ENCODE peak calls at places on chromosome 16, in seven cellular contexts. E is A549, M is IMR-90, I is HepG2, Q is GM12878, G is H1, R is K562. X is an unnamed sample.

GRCh38 chr16:70688266-70688742 is 2.5 kb upstream of the MTSS2 start:
- DNase-seq in E (no peak), M (peak; percentile 59), I (no peak), Q (no peak), G (no peak), R (no peak), X (no peak)

GRCh38 chr16:76653390-76654026 is 376.3 kb downstream of the CNTNAP4 start:
- DNase-seq in E (peak; percentile 66), M (peak; percentile 28), I (peak; percentile 71), Q (peak; percentile 9), G (no peak), R (peak; percentile 8), X (no peak)

GRCh38 chr16:82586130-82586529 is 40.6 kb upstream of the CDH13 start:
- DNase-seq in E (no peak), M (no peak), I (no peak), Q (no peak), G (no peak), R (no peak), X (no peak)

GRCh38 chr16:57532251-57532625 is 4.1 kb downstream of the CCDC102A start:
- DNase-seq in E (no peak), M (no peak), I (no peak), Q (no peak), G (no peak), R (no peak), X (no peak)

GRCh38 chr16:58814348-58814801 is 80.3 kb upstream of the GOT2 start:
- DNase-seq in E (peak; percentile 58), M (peak; percentile 30), I (peak; percentile 16), Q (no peak), G (peak; percentile 13), R (peak; percentile 73), X (peak; percentile 7)

GRCh38 chr16:83113317-83113716 is 486.5 kb downstream of the CDH13 start:
- DNase-seq in E (peak; percentile 19), M (peak; percentile 31), I (peak; percentile 10), Q (no peak), G (no peak), R (no peak), X (no peak)

GRCh38 chr16:20363191-20363590 is 10.7 kb upstream of the UMOD start:
- DNase-seq in E (no peak), M (no peak), I (no peak), Q (no peak), G (no peak), R (no peak), X (no peak)

GRCh38 chr16:89189358-89190025 is 10.8 kb downstream of the SLC22A31 start:
- DNase-seq in E (no peak), M (no peak), I (no peak), Q (no peak), G (no peak), R (no peak), X (no peak)

GRCh38 chr16:72109300-72109699 is 15.7 kb downstream of the DHX38 start:
- DNase-seq in E (no peak), M (no peak), I (no peak), Q (no peak), G (no peak), R (no peak), X (no peak)

GRCh38 chr16:81275064-81275532 is 36.6 kb downstream of the BCO1 start:
- DNase-seq in E (no peak), M (no peak), I (no peak), Q (no peak), G (no peak), R (no peak), X (no peak)

GRCh38 chr16:4057439-4057877 is 58.8 kb downstream of the ADCY9 start:
- DNase-seq in E (no peak), M (no peak), I (no peak), Q (no peak), G (no peak), R (no peak), X (no peak)

GRCh38 chr16:10981697-10982216 is 37.4 kb downstream of the CLEC16A start:
- DNase-seq in E (peak; percentile 53), M (no peak), I (peak; percentile 45), Q (no peak), G (no peak), R (no peak), X (peak; percentile 42)

GRCh38 chr16:19210175-19210924 is 42.3 kb downstream of the SYT17 start:
- DNase-seq in E (peak; percentile 17), M (peak; percentile 63), I (no peak), Q (peak; percentile 79), G (no peak), R (no peak), X (peak; percentile 27)

GRCh38 chr16:79288046-79288445 is 312.5 kb downstream of the MAF start:
- DNase-seq in E (no peak), M (no peak), I (no peak), Q (no peak), G (no peak), R (no peak), X (no peak)

GRCh38 chr16:52271088-52271487 is 275.9 kb downstream of the TOX3 start:
- DNase-seq in E (no peak), M (no peak), I (no peak), Q (no peak), G (no peak), R (no peak), X (no peak)

GRCh38 chr16:27245276-27246231 is 23.0 kb downstream of the NSMCE1 start:
- DNase-seq in E (peak; percentile 90), M (peak; percentile 99), I (no peak), Q (no peak), G (no peak), R (peak; percentile 48), X (no peak)

GRCh38 chr16:23987443-23987842 is 151.7 kb downstream of the PRKCB start:
- DNase-seq in E (no peak), M (no peak), I (no peak), Q (peak; percentile 76), G (no peak), R (no peak), X (no peak)

GRCh38 chr16:85879975-85880831 is 18.8 kb upstream of the IRF8 start:
- DNase-seq in E (no peak), M (no peak), I (no peak), Q (no peak), G (no peak), R (no peak), X (no peak)

GRCh38 chr16:85878407-85878806 is 20.6 kb upstream of the IRF8 start:
- DNase-seq in E (no peak), M (no peak), I (no peak), Q (no peak), G (no peak), R (no peak), X (no peak)

GRCh38 chr16:85881436-85881835 is 17.5 kb upstream of the IRF8 start:
- DNase-seq in E (no peak), M (no peak), I (no peak), Q (no peak), G (no peak), R (no peak), X (no peak)

GRCh38 chr16:85882181-85882810 is 16.7 kb upstream of the IRF8 start:
- DNase-seq in E (no peak), M (no peak), I (no peak), Q (no peak), G (no peak), R (no peak), X (no peak)

GRCh38 chr16:85878875-85879274 is 20.1 kb upstream of the IRF8 start:
- DNase-seq in E (peak; percentile 21), M (peak; percentile 71), I (no peak), Q (no peak), G (no peak), R (no peak), X (no peak)
- TF ChIP-seq CEBPB in E (no peak), M (no peak), I (no peak), Q (no peak), G (no peak), R (no peak), X (no peak)

GRCh38 chr16:17451835-17452234 is 18.9 kb downstream of the XYLT1 start:
- DNase-seq in E (no peak), M (no peak), I (no peak), Q (no peak), G (no peak), R (no peak), X (no peak)
- TF ChIP-seq CEBPB in E (no peak), M (no peak), I (no peak), Q (no peak), G (no peak), R (no peak), X (no peak)

GRCh38 chr16:69176033-69176780 is 10.8 kb upstream of the SNTB2 start:
- DNase-seq in E (no peak), M (peak; percentile 79), I (no peak), Q (no peak), G (no peak), R (no peak), X (no peak)
- TF ChIP-seq CEBPB in E (no peak), M (no peak), I (no peak), Q (no peak), G (no peak), R (no peak), X (no peak)

GRCh38 chr16:9957002-9957401 is 225.2 kb downstream of the GRIN2A start:
- DNase-seq in E (no peak), M (no peak), I (no peak), Q (no peak), G (no peak), R (no peak), X (no peak)

GRCh38 chr16:9955677-9956076 is 226.6 kb downstream of the GRIN2A start:
- DNase-seq in E (no peak), M (no peak), I (no peak), Q (no peak), G (no peak), R (no peak), X (no peak)

GRCh38 chr16:9954181-9954580 is 228.0 kb downstream of the GRIN2A start:
- DNase-seq in E (no peak), M (no peak), I (no peak), Q (no peak), G (no peak), R (no peak), X (no peak)

GRCh38 chr16:9957433-9957832 is 224.8 kb downstream of the GRIN2A start:
- DNase-seq in E (no peak), M (no peak), I (no peak), Q (no peak), G (no peak), R (no peak), X (no peak)
- TF ChIP-seq CEBPB in E (no peak), M (no peak), I (no peak), Q (no peak), G (no peak), R (no peak), X (no peak)

GRCh38 chr16:13873835-13874438 is 46.0 kb upstream of the ERCC4 start:
- DNase-seq in E (peak; percentile 28), M (peak; percentile 2), I (peak; percentile 60), Q (no peak), G (no peak), R (peak; percentile 11), X (peak; percentile 28)

GRCh38 chr16:13875614-13876284 is 44.2 kb upstream of the ERCC4 start:
- DNase-seq in E (no peak), M (no peak), I (no peak), Q (no peak), G (no peak), R (no peak), X (no peak)
- TF ChIP-seq CEBPB in E (no peak), M (no peak), I (no peak), Q (no peak), G (no peak), R (no peak), X (no peak)

X was measured in HCT116.